ENCODE peak calls at places on chromosomes 2 and 18, in ten cellular contexts. One of them, this sample, is unnamed.
A peak's percentile ranks its signal among the peaks of the same experiment; 100 is the strongest.

GRCh38 chr18:56043691-56044090 is 455.7 kb upstream of the TCF4 start:
- DNase-seq in NCI-H1694 treated with DMSO at 0.1 percent for 48 hours: no peak
- DNase-seq in sciatic nerve: peak; percentile 67
- DNase-seq in HT1080: peak; percentile 51
- DNase-seq in NCI-H1048: no peak
- DNase-seq in GM23248: no peak
- DNase-seq in pancreas: peak; percentile 23
- DNase-seq in activated T-cell treated with anti-CD3 and anti-CD28 coated beads for 1 hour: no peak
- DNase-seq in iris pigment epithelial cell: no peak
- DNase-seq in progenitor cell of endocrine pancreas: no peak
- DNase-seq in this sample: peak; percentile 61

GRCh38 chr2:54239427-54239826 is 16.6 kb downstream of the TSPYL6 start:
- DNase-seq in NCI-H1694 treated with DMSO at 0.1 percent for 48 hours: no peak
- DNase-seq in sciatic nerve: no peak
- DNase-seq in HT1080: peak; percentile 86
- DNase-seq in NCI-H1048: no peak
- DNase-seq in GM23248: peak; percentile 90
- DNase-seq in pancreas: no peak
- DNase-seq in activated T-cell treated with anti-CD3 and anti-CD28 coated beads for 1 hour: no peak
- DNase-seq in iris pigment epithelial cell: peak; percentile 94
- DNase-seq in progenitor cell of endocrine pancreas: no peak
- DNase-seq in this sample: no peak

GRCh38 chr2:84991404-84992151 is 20.6 kb downstream of the KCMF1 start:
- DNase-seq in NCI-H1694 treated with DMSO at 0.1 percent for 48 hours: no peak
- DNase-seq in sciatic nerve: no peak
- DNase-seq in HT1080: peak; percentile 57
- DNase-seq in NCI-H1048: no peak
- DNase-seq in GM23248: peak; percentile 95
- DNase-seq in pancreas: no peak
- DNase-seq in activated T-cell treated with anti-CD3 and anti-CD28 coated beads for 1 hour: no peak
- DNase-seq in iris pigment epithelial cell: peak; percentile 97
- DNase-seq in progenitor cell of endocrine pancreas: no peak
- DNase-seq in this sample: no peak

GRCh38 chr2:37523861-37524362 is 147.5 kb downstream of the CDC42EP3 start:
- DNase-seq in NCI-H1694 treated with DMSO at 0.1 percent for 48 hours: peak; percentile 79
- DNase-seq in sciatic nerve: no peak
- DNase-seq in HT1080: no peak
- DNase-seq in NCI-H1048: no peak
- DNase-seq in GM23248: peak; percentile 83
- DNase-seq in pancreas: no peak
- DNase-seq in activated T-cell treated with anti-CD3 and anti-CD28 coated beads for 1 hour: no peak
- DNase-seq in iris pigment epithelial cell: peak; percentile 83
- DNase-seq in progenitor cell of endocrine pancreas: no peak
- DNase-seq in this sample: no peak

GRCh38 chr2:111121028-111121872 is 536 bp downstream of the BCL2L11 start:
- DNase-seq in NCI-H1694 treated with DMSO at 0.1 percent for 48 hours: peak; percentile 30
- DNase-seq in sciatic nerve: peak; percentile 76
- DNase-seq in HT1080: peak; percentile 34
- DNase-seq in NCI-H1048: peak; percentile 6
- DNase-seq in GM23248: peak; percentile 65
- DNase-seq in pancreas: peak; percentile 64
- DNase-seq in activated T-cell treated with anti-CD3 and anti-CD28 coated beads for 1 hour: peak; percentile 37
- DNase-seq in iris pigment epithelial cell: peak; percentile 48
- DNase-seq in progenitor cell of endocrine pancreas: peak; percentile 43
- DNase-seq in this sample: peak; percentile 80

GRCh38 chr2:136012315-136012714 is 26.9 kb upstream of the DARS1 start:
- DNase-seq in NCI-H1694 treated with DMSO at 0.1 percent for 48 hours: no peak
- DNase-seq in sciatic nerve: no peak
- DNase-seq in HT1080: no peak
- DNase-seq in NCI-H1048: no peak
- DNase-seq in GM23248: no peak
- DNase-seq in pancreas: no peak
- DNase-seq in activated T-cell treated with anti-CD3 and anti-CD28 coated beads for 1 hour: no peak
- DNase-seq in iris pigment epithelial cell: no peak
- DNase-seq in progenitor cell of endocrine pancreas: no peak
- DNase-seq in this sample: no peak

GRCh38 chr18:78976697-78977626 is 2.7 kb upstream of the SALL3 start:
- DNase-seq in NCI-H1694 treated with DMSO at 0.1 percent for 48 hours: no peak
- DNase-seq in sciatic nerve: no peak
- DNase-seq in HT1080: no peak
- DNase-seq in NCI-H1048: no peak
- DNase-seq in GM23248: no peak
- DNase-seq in pancreas: no peak
- DNase-seq in activated T-cell treated with anti-CD3 and anti-CD28 coated beads for 1 hour: no peak
- DNase-seq in iris pigment epithelial cell: no peak
- DNase-seq in progenitor cell of endocrine pancreas: no peak
- DNase-seq in this sample: no peak

GRCh38 chr2:45585267-45585861 is 25.7 kb downstream of the SRBD1 start:
- DNase-seq in NCI-H1694 treated with DMSO at 0.1 percent for 48 hours: peak; percentile 54
- DNase-seq in sciatic nerve: no peak
- DNase-seq in HT1080: peak; percentile 42
- DNase-seq in NCI-H1048: no peak
- DNase-seq in GM23248: peak; percentile 75
- DNase-seq in pancreas: peak; percentile 48
- DNase-seq in activated T-cell treated with anti-CD3 and anti-CD28 coated beads for 1 hour: no peak
- DNase-seq in iris pigment epithelial cell: peak; percentile 61
- DNase-seq in progenitor cell of endocrine pancreas: no peak
- DNase-seq in this sample: no peak

GRCh38 chr2:27956895-27957294 is 66.4 kb downstream of the BABAM2 start:
- DNase-seq in NCI-H1694 treated with DMSO at 0.1 percent for 48 hours: no peak
- DNase-seq in sciatic nerve: no peak
- DNase-seq in HT1080: no peak
- DNase-seq in NCI-H1048: no peak
- DNase-seq in GM23248: peak; percentile 91
- DNase-seq in pancreas: no peak
- DNase-seq in activated T-cell treated with anti-CD3 and anti-CD28 coated beads for 1 hour: no peak
- DNase-seq in iris pigment epithelial cell: peak; percentile 92
- DNase-seq in progenitor cell of endocrine pancreas: no peak
- DNase-seq in this sample: no peak

GRCh38 chr2:73830871-73831401 is 2.2 kb downstream of the STAMBP start:
- DNase-seq in NCI-H1694 treated with DMSO at 0.1 percent for 48 hours: no peak
- DNase-seq in sciatic nerve: no peak
- DNase-seq in HT1080: peak; percentile 97
- DNase-seq in NCI-H1048: no peak
- DNase-seq in GM23248: peak; percentile 91
- DNase-seq in pancreas: no peak
- DNase-seq in activated T-cell treated with anti-CD3 and anti-CD28 coated beads for 1 hour: no peak
- DNase-seq in iris pigment epithelial cell: peak; percentile 97
- DNase-seq in progenitor cell of endocrine pancreas: no peak
- DNase-seq in this sample: no peak

GRCh38 chr2:24818721-24819167 is 25.5 kb downstream of the CENPO start:
- DNase-seq in NCI-H1694 treated with DMSO at 0.1 percent for 48 hours: no peak
- DNase-seq in sciatic nerve: no peak
- DNase-seq in HT1080: no peak
- DNase-seq in NCI-H1048: no peak
- DNase-seq in GM23248: peak; percentile 33
- DNase-seq in pancreas: no peak
- DNase-seq in activated T-cell treated with anti-CD3 and anti-CD28 coated beads for 1 hour: no peak
- DNase-seq in iris pigment epithelial cell: peak; percentile 84
- DNase-seq in progenitor cell of endocrine pancreas: no peak
- DNase-seq in this sample: no peak

GRCh38 chr18:58174285-58174684 is 130.3 kb downstream of the NEDD4L start:
- DNase-seq in NCI-H1694 treated with DMSO at 0.1 percent for 48 hours: no peak
- DNase-seq in sciatic nerve: no peak
- DNase-seq in HT1080: no peak
- DNase-seq in NCI-H1048: no peak
- DNase-seq in GM23248: no peak
- DNase-seq in pancreas: no peak
- DNase-seq in activated T-cell treated with anti-CD3 and anti-CD28 coated beads for 1 hour: no peak
- DNase-seq in iris pigment epithelial cell: no peak
- DNase-seq in progenitor cell of endocrine pancreas: no peak
- DNase-seq in this sample: no peak

GRCh38 chr2:237935740-237936452 is 30.9 kb upstream of the UBE2F start:
- DNase-seq in NCI-H1694 treated with DMSO at 0.1 percent for 48 hours: no peak
- DNase-seq in sciatic nerve: no peak
- DNase-seq in HT1080: peak; percentile 43
- DNase-seq in NCI-H1048: no peak
- DNase-seq in GM23248: peak; percentile 35
- DNase-seq in pancreas: no peak
- DNase-seq in activated T-cell treated with anti-CD3 and anti-CD28 coated beads for 1 hour: no peak
- DNase-seq in iris pigment epithelial cell: peak; percentile 16
- DNase-seq in progenitor cell of endocrine pancreas: no peak
- DNase-seq in this sample: no peak

GRCh38 chr2:217434183-217434620 is 568.6 kb downstream of the TNS1 start:
- DNase-seq in NCI-H1694 treated with DMSO at 0.1 percent for 48 hours: peak; percentile 95
- DNase-seq in sciatic nerve: peak; percentile 87
- DNase-seq in HT1080: peak; percentile 71
- DNase-seq in NCI-H1048: no peak
- DNase-seq in GM23248: peak; percentile 97
- DNase-seq in pancreas: peak; percentile 57
- DNase-seq in activated T-cell treated with anti-CD3 and anti-CD28 coated beads for 1 hour: no peak
- DNase-seq in iris pigment epithelial cell: peak; percentile 100
- DNase-seq in progenitor cell of endocrine pancreas: peak; percentile 45
- DNase-seq in this sample: peak; percentile 89

GRCh38 chr18:2857491-2858063 is 10.8 kb downstream of the EMILIN2 start:
- DNase-seq in NCI-H1694 treated with DMSO at 0.1 percent for 48 hours: no peak
- DNase-seq in sciatic nerve: peak; percentile 88
- DNase-seq in HT1080: no peak
- DNase-seq in NCI-H1048: no peak
- DNase-seq in GM23248: peak; percentile 95
- DNase-seq in pancreas: peak; percentile 36
- DNase-seq in activated T-cell treated with anti-CD3 and anti-CD28 coated beads for 1 hour: no peak
- DNase-seq in iris pigment epithelial cell: peak; percentile 80
- DNase-seq in progenitor cell of endocrine pancreas: no peak
- DNase-seq in this sample: peak; percentile 93

GRCh38 chr2:240642061-240642805 is 17.0 kb downstream of the GPR35 start:
- DNase-seq in NCI-H1694 treated with DMSO at 0.1 percent for 48 hours: no peak
- DNase-seq in sciatic nerve: no peak
- DNase-seq in HT1080: no peak
- DNase-seq in NCI-H1048: no peak
- DNase-seq in GM23248: no peak
- DNase-seq in pancreas: no peak
- DNase-seq in activated T-cell treated with anti-CD3 and anti-CD28 coated beads for 1 hour: no peak
- DNase-seq in iris pigment epithelial cell: no peak
- DNase-seq in progenitor cell of endocrine pancreas: no peak
- DNase-seq in this sample: no peak

GRCh38 chr2:168607992-168608391 is 151.9 kb downstream of the CERS6 start:
- DNase-seq in NCI-H1694 treated with DMSO at 0.1 percent for 48 hours: no peak
- DNase-seq in sciatic nerve: no peak
- DNase-seq in HT1080: peak; percentile 7
- DNase-seq in NCI-H1048: no peak
- DNase-seq in GM23248: peak; percentile 31
- DNase-seq in pancreas: no peak
- DNase-seq in activated T-cell treated with anti-CD3 and anti-CD28 coated beads for 1 hour: no peak
- DNase-seq in iris pigment epithelial cell: peak; percentile 70
- DNase-seq in progenitor cell of endocrine pancreas: no peak
- DNase-seq in this sample: no peak

GRCh38 chr2:18167871-18168270 is 289.4 kb downstream of the KCNS3 start:
- DNase-seq in NCI-H1694 treated with DMSO at 0.1 percent for 48 hours: no peak
- DNase-seq in sciatic nerve: no peak
- DNase-seq in HT1080: peak; percentile 60
- DNase-seq in NCI-H1048: no peak
- DNase-seq in GM23248: no peak
- DNase-seq in pancreas: no peak
- DNase-seq in activated T-cell treated with anti-CD3 and anti-CD28 coated beads for 1 hour: no peak
- DNase-seq in iris pigment epithelial cell: no peak
- DNase-seq in progenitor cell of endocrine pancreas: no peak
- DNase-seq in this sample: no peak

GRCh38 chr2:3195865-3196504 is 181.6 kb downstream of the EIPR1 start:
- DNase-seq in NCI-H1694 treated with DMSO at 0.1 percent for 48 hours: no peak
- DNase-seq in sciatic nerve: no peak
- DNase-seq in HT1080: no peak
- DNase-seq in NCI-H1048: no peak
- DNase-seq in GM23248: no peak
- DNase-seq in pancreas: no peak
- DNase-seq in activated T-cell treated with anti-CD3 and anti-CD28 coated beads for 1 hour: no peak
- DNase-seq in iris pigment epithelial cell: no peak
- DNase-seq in progenitor cell of endocrine pancreas: no peak
- DNase-seq in this sample: no peak

GRCh38 chr2:71223767-71224333 is 3.1 kb downstream of the PAIP2B start:
- DNase-seq in NCI-H1694 treated with DMSO at 0.1 percent for 48 hours: peak; percentile 28
- DNase-seq in sciatic nerve: peak; percentile 71
- DNase-seq in HT1080: peak; percentile 38
- DNase-seq in NCI-H1048: no peak
- DNase-seq in GM23248: peak; percentile 63
- DNase-seq in pancreas: peak; percentile 44
- DNase-seq in activated T-cell treated with anti-CD3 and anti-CD28 coated beads for 1 hour: no peak
- DNase-seq in iris pigment epithelial cell: peak; percentile 47
- DNase-seq in progenitor cell of endocrine pancreas: no peak
- DNase-seq in this sample: no peak

GRCh38 chr18:40852406-40852805 is 1102.6 kb upstream of the PIK3C3 start:
- DNase-seq in NCI-H1694 treated with DMSO at 0.1 percent for 48 hours: no peak
- DNase-seq in sciatic nerve: no peak
- DNase-seq in HT1080: peak; percentile 36
- DNase-seq in NCI-H1048: no peak
- DNase-seq in GM23248: no peak
- DNase-seq in pancreas: no peak
- DNase-seq in activated T-cell treated with anti-CD3 and anti-CD28 coated beads for 1 hour: no peak
- DNase-seq in iris pigment epithelial cell: peak; percentile 65
- DNase-seq in progenitor cell of endocrine pancreas: no peak
- DNase-seq in this sample: no peak

GRCh38 chr2:54206596-54206995 is 49.4 kb downstream of the TSPYL6 start:
- DNase-seq in NCI-H1694 treated with DMSO at 0.1 percent for 48 hours: peak; percentile 68
- DNase-seq in sciatic nerve: no peak
- DNase-seq in HT1080: peak; percentile 27
- DNase-seq in NCI-H1048: no peak
- DNase-seq in GM23248: peak; percentile 62
- DNase-seq in pancreas: no peak
- DNase-seq in activated T-cell treated with anti-CD3 and anti-CD28 coated beads for 1 hour: no peak
- DNase-seq in iris pigment epithelial cell: peak; percentile 53
- DNase-seq in progenitor cell of endocrine pancreas: no peak
- DNase-seq in this sample: no peak

GRCh38 chr2:75276093-75277055 is 77.1 kb upstream of the TACR1 start:
- DNase-seq in NCI-H1694 treated with DMSO at 0.1 percent for 48 hours: no peak
- DNase-seq in sciatic nerve: no peak
- DNase-seq in HT1080: peak; percentile 88
- DNase-seq in NCI-H1048: no peak
- DNase-seq in GM23248: peak; percentile 86
- DNase-seq in pancreas: no peak
- DNase-seq in activated T-cell treated with anti-CD3 and anti-CD28 coated beads for 1 hour: no peak
- DNase-seq in iris pigment epithelial cell: peak; percentile 57
- DNase-seq in progenitor cell of endocrine pancreas: no peak
- DNase-seq in this sample: no peak

GRCh38 chr2:197786010-197786877 is 1.1 kb upstream of the BOLL start:
- DNase-seq in NCI-H1694 treated with DMSO at 0.1 percent for 48 hours: no peak
- DNase-seq in sciatic nerve: no peak
- DNase-seq in HT1080: no peak
- DNase-seq in NCI-H1048: no peak
- DNase-seq in GM23248: peak; percentile 14
- DNase-seq in pancreas: peak; percentile 30
- DNase-seq in activated T-cell treated with anti-CD3 and anti-CD28 coated beads for 1 hour: peak; percentile 30
- DNase-seq in iris pigment epithelial cell: no peak
- DNase-seq in progenitor cell of endocrine pancreas: peak; percentile 34
- DNase-seq in this sample: peak; percentile 61